ENCODE peak calls at places on chromosomes 7 and 10, in nine cellular contexts. Q is GM23248, N is IMR-90, B is fibroblast of lung, W is neuronal stem cell, H is A549, X is mammary epithelial cell, D is neural progenitor cell, R is astrocyte. U is an unnamed sample.

GRCh38 chr10:71429304-71429703 is 32.6 kb downstream of the CDH23 start:
- DNase-seq in Q (no peak), N (no peak), B (no peak), W (no peak), H (no peak), X (no peak), D (no peak), R (no peak), U (no peak)

GRCh38 chr7:11343818-11344413 is 370.2 kb downstream of the PHF14 start:
- DNase-seq in Q (peak), N (peak), B (peak), W (peak), H (peak), X (peak), D (peak), R (no peak), U (peak)

GRCh38 chr7:140475747-140476333 is 3.5 kb downstream of the MKRN1 start:
- DNase-seq in Q (peak), N (peak), B (peak), W (no peak), H (peak), X (peak), D (peak), R (peak), U (peak)

GRCh38 chr7:142870147-142870559 is 15.3 kb downstream of the EPHB6 start:
- DNase-seq in Q (no peak), N (no peak), B (no peak), W (no peak), H (no peak), X (no peak), D (no peak), R (no peak), U (no peak)

GRCh38 chr7:22200238-22200637 is 156.7 kb downstream of the RAPGEF5 start:
- DNase-seq in Q (no peak), N (no peak), B (no peak), W (no peak), H (no peak), X (peak), D (no peak), R (no peak), U (no peak)

GRCh38 chr7:86407291-86407690 is 236.4 kb upstream of the GRM3 start:
- DNase-seq in Q (no peak), N (no peak), B (peak), W (peak), H (no peak), X (no peak), D (peak), R (peak), U (no peak)

GRCh38 chr7:149772821-149773425 is 465 bp downstream of the ZNF467 start:
- DNase-seq in Q (peak), N (no peak), B (no peak), W (no peak), H (no peak), X (no peak), D (peak), R (no peak), U (no peak)

GRCh38 chr10:104734408-104734807 is 93.3 kb downstream of the SORCS3 start:
- DNase-seq in Q (no peak), N (no peak), B (no peak), W (no peak), H (no peak), X (peak), D (no peak), R (no peak), U (no peak)

GRCh38 chr7:11458736-11459483 is 373.1 kb downstream of the THSD7A start:
- DNase-seq in Q (peak), N (peak), B (peak), W (no peak), H (peak), X (peak), D (no peak), R (peak), U (no peak)

GRCh38 chr10:104045151-104046089 is 40.3 kb downstream of the COL17A1 start:
- DNase-seq in Q (peak), N (peak), B (peak), W (peak), H (peak), X (no peak), D (peak), R (peak), U (peak)

GRCh38 chr7:107694395-107694794 is 33.8 kb downstream of the SLC26A4 start:
- DNase-seq in Q (peak), N (peak), B (no peak), W (no peak), H (no peak), X (peak), D (no peak), R (peak), U (no peak)

GRCh38 chr10:69179743-69180524 is at the start of gene SUPV3L1:
- DNase-seq in Q (peak), N (peak), B (peak), W (peak), H (peak), X (peak), D (peak), R (peak), U (peak)

GRCh38 chr7:67823345-67823744 is 826.7 kb downstream of the TYW1 start:
- DNase-seq in Q (peak), N (no peak), B (peak), W (no peak), H (peak), X (no peak), D (no peak), R (no peak), U (no peak)

GRCh38 chr7:18408461-18408860 is 87.1 kb upstream of the HDAC9 start:
- DNase-seq in Q (peak), N (peak), B (peak), W (no peak), H (no peak), X (peak), D (no peak), R (peak), U (no peak)

GRCh38 chr10:128539784-128540759 is 413.8 kb upstream of the MKI67 start:
- DNase-seq in Q (no peak), N (no peak), B (no peak), W (no peak), H (no peak), X (no peak), D (peak), R (no peak), U (no peak)

GRCh38 chr7:122148081-122148480 is 4.0 kb upstream of the AASS start:
- DNase-seq in Q (no peak), N (no peak), B (no peak), W (no peak), H (no peak), X (no peak), D (peak), R (no peak), U (no peak)

GRCh38 chr10:14707441-14707840 is 67.3 kb downstream of the FAM107B start:
- DNase-seq in Q (no peak), N (no peak), B (no peak), W (no peak), H (no peak), X (no peak), D (peak), R (no peak), U (no peak)

GRCh38 chr7:81233208-81233940 is 314.5 kb upstream of the SEMA3C start:
- DNase-seq in Q (peak), N (no peak), B (no peak), W (no peak), H (no peak), X (no peak), D (no peak), R (no peak), U (no peak)

GRCh38 chr7:38656976-38657375 is 25.8 kb upstream of the AMPH start:
- DNase-seq in Q (peak), N (no peak), B (no peak), W (no peak), H (no peak), X (no peak), D (no peak), R (no peak), U (no peak)

GRCh38 chr7:130420943-130421578 is 19.8 kb downstream of the CEP41 start:
- DNase-seq in Q (peak), N (peak), B (no peak), W (no peak), H (no peak), X (peak), D (no peak), R (peak), U (no peak)

GRCh38 chr7:96322373-96322695 is 436 bp upstream of the SLC25A13 start:
- DNase-seq in Q (no peak), N (no peak), B (no peak), W (no peak), H (no peak), X (no peak), D (no peak), R (no peak), U (no peak)

GRCh38 chr7:96321670-96322372 is at the start of gene SLC25A13:
- DNase-seq in Q (peak), N (peak), B (peak), W (peak), H (peak), X (peak), D (peak), R (peak), U (peak)

GRCh38 chr7:96320437-96320836 is 1.5 kb downstream of the SLC25A13 start:
- DNase-seq in Q (peak), N (no peak), B (no peak), W (no peak), H (no peak), X (no peak), D (no peak), R (no peak), U (no peak)

GRCh38 chr7:96319444-96319843 is 2.5 kb downstream of the SLC25A13 start:
- DNase-seq in Q (no peak), N (no peak), B (no peak), W (no peak), H (no peak), X (no peak), D (no peak), R (no peak), U (no peak)

GRCh38 chr7:96321041-96321669 is 743 bp downstream of the SLC25A13 start:
- DNase-seq in Q (peak), N (peak), B (peak), W (peak), H (peak), X (peak), D (peak), R (peak), U (peak)
- H3K4me2 ChIP-seq in Q (peak), N (peak), B (peak), W (peak), H (peak), X (peak), D (peak), R (peak), U (peak)

GRCh38 chr7:36231406-36231805 is 78.4 kb downstream of the EEPD1 start:
- DNase-seq in Q (no peak), N (no peak), B (no peak), W (no peak), H (no peak), X (no peak), D (no peak), R (no peak), U (no peak)
- H3K27ac ChIP-seq in Q (no peak), N (no peak), B (no peak), W (no peak), H (no peak), X (no peak), D (no peak), R (no peak), U (no peak)

GRCh38 chr10:96264938-96265337 is 6.4 kb downstream of the BLNK start:
- DNase-seq in Q (no peak), N (no peak), B (no peak), W (no peak), H (no peak), X (no peak), D (no peak), R (no peak), U (no peak)

GRCh38 chr10:96267234-96267705 is 4.1 kb downstream of the BLNK start:
- DNase-seq in Q (no peak), N (no peak), B (no peak), W (no peak), H (no peak), X (peak), D (no peak), R (no peak), U (peak)

GRCh38 chr10:96263684-96264083 is 7.7 kb downstream of the BLNK start:
- DNase-seq in Q (no peak), N (no peak), B (no peak), W (no peak), H (no peak), X (no peak), D (no peak), R (no peak), U (peak)

GRCh38 chr10:96268341-96268909 is 2.9 kb downstream of the BLNK start:
- DNase-seq in Q (no peak), N (no peak), B (no peak), W (no peak), H (no peak), X (no peak), D (no peak), R (no peak), U (no peak)

GRCh38 chr10:96266118-96266770 is 5.1 kb downstream of the BLNK start:
- DNase-seq in Q (no peak), N (no peak), B (no peak), W (no peak), H (no peak), X (no peak), D (no peak), R (no peak), U (no peak)
- H3K4me2 ChIP-seq in Q (no peak), N (no peak), B (no peak), W (no peak), H (no peak), X (no peak), D (no peak), R (no peak), U (no peak)

GRCh38 chr7:75989084-75989725 is 5.2 kb downstream of the TMEM120A start:
- DNase-seq in Q (no peak), N (no peak), B (no peak), W (no peak), H (no peak), X (no peak), D (no peak), R (no peak), U (no peak)

GRCh38 chr7:75991531-75992082 is 2.8 kb downstream of the TMEM120A start:
- DNase-seq in Q (no peak), N (no peak), B (no peak), W (no peak), H (no peak), X (no peak), D (no peak), R (no peak), U (no peak)

GRCh38 chr7:75987805-75988630 is 6.4 kb downstream of the TMEM120A start:
- DNase-seq in Q (no peak), N (no peak), B (no peak), W (no peak), H (no peak), X (no peak), D (no peak), R (no peak), U (no peak)

GRCh38 chr7:75992083-75992755 is 2.2 kb downstream of the TMEM120A start:
- DNase-seq in Q (no peak), N (no peak), B (no peak), W (no peak), H (no peak), X (no peak), D (no peak), R (no peak), U (no peak)

GRCh38 chr7:75989726-75990388 is 4.5 kb downstream of the TMEM120A start:
- DNase-seq in Q (peak), N (no peak), B (no peak), W (no peak), H (no peak), X (no peak), D (no peak), R (no peak), U (peak)
- H3K27ac ChIP-seq in Q (no peak), N (no peak), B (no peak), W (no peak), H (peak), X (no peak), D (no peak), R (no peak), U (no peak)

GRCh38 chr7:83861-84632 is 108.3 kb upstream of the FAM20C start:
- DNase-seq in Q (no peak), N (no peak), B (no peak), W (no peak), H (no peak), X (no peak), D (no peak), R (no peak), U (no peak)
- H3K4me2 ChIP-seq in Q (no peak), N (no peak), B (no peak), W (no peak), H (no peak), X (no peak), D (no peak), R (no peak), U (no peak)

GRCh38 chr10:110802090-110802489 is 69.6 kb upstream of the PDCD4 start:
- DNase-seq in Q (peak), N (peak), B (peak), W (no peak), H (no peak), X (peak), D (no peak), R (peak), U (no peak)
- H3K27ac ChIP-seq in Q (peak), N (peak), B (no peak), W (no peak), H (no peak), X (no peak), D (no peak), R (no peak), U (no peak)

GRCh38 chr7:44956157-44956766 is 22.6 kb downstream of the MYO1G start:
- DNase-seq in Q (no peak), N (no peak), B (no peak), W (no peak), H (no peak), X (no peak), D (no peak), R (no peak), U (no peak)

GRCh38 chr7:44959956-44960640 is 18.7 kb downstream of the MYO1G start:
- DNase-seq in Q (no peak), N (no peak), B (no peak), W (no peak), H (no peak), X (no peak), D (no peak), R (no peak), U (no peak)

GRCh38 chr7:44959433-44959951 is 19.3 kb downstream of the MYO1G start:
- DNase-seq in Q (peak), N (peak), B (no peak), W (no peak), H (peak), X (peak), D (no peak), R (no peak), U (peak)

GRCh38 chr7:44955733-44956132 is 23.1 kb downstream of the MYO1G start:
- DNase-seq in Q (no peak), N (no peak), B (no peak), W (no peak), H (no peak), X (no peak), D (no peak), R (no peak), U (no peak)

GRCh38 chr7:44958645-44959344 is 20.0 kb downstream of the MYO1G start:
- DNase-seq in Q (no peak), N (no peak), B (no peak), W (no peak), H (no peak), X (no peak), D (no peak), R (no peak), U (no peak)
- H3K4me2 ChIP-seq in Q (no peak), N (no peak), B (no peak), W (no peak), H (no peak), X (no peak), D (no peak), R (no peak), U (no peak)